ENCODE peak calls at places on chromosomes 6 and 20, in five cellular contexts. Q, Z, H, W and I are unnamed samples.

GRCh38 chr6:83976037-83976755 is 57.4 kb upstream of the MRAP2 start:
- DNase-seq in Z (no peak), H (no peak), Q (no peak), W (no peak), I (no peak)

GRCh38 chr20:48791666-48792071 is 36.1 kb downstream of the PREX1 start:
- DNase-seq in W (no peak), H (peak), Z (peak), Q (no peak), I (no peak)

GRCh38 chr6:128239146-128239545 is 281.3 kb downstream of the PTPRK start:
- DNase-seq in Z (peak), Q (no peak), H (no peak), W (no peak), I (no peak)

GRCh38 chr20:46828471-46828870 is 66.2 kb upstream of the EYA2 start:
- DNase-seq in W (peak), Q (no peak), H (no peak), Z (peak), I (peak)

GRCh38 chr6:73388800-73389512 is 5.7 kb upstream of the DDX43 start:
- DNase-seq in Q (peak), H (peak), Z (peak), W (peak), I (peak)

GRCh38 chr6:47061631-47062300 is 19.6 kb upstream of the ADGRF1 start:
- DNase-seq in H (peak), W (no peak), Q (no peak), Z (peak), I (peak)

GRCh38 chr6:169579712-169580111 is 122.1 kb downstream of the WDR27 start:
- DNase-seq in Z (no peak), Q (no peak), H (no peak), W (no peak), I (no peak)

GRCh38 chr6:56356431-56356830 is 109.1 kb upstream of the COL21A1 start:
- DNase-seq in Z (peak), H (peak), W (no peak), Q (no peak), I (peak)

GRCh38 chr6:45928721-45929305 is 86.8 kb downstream of the CLIC5 start:
- DNase-seq in Q (no peak), H (no peak), Z (no peak), W (no peak), I (no peak)

GRCh38 chr20:38043512-38044300 is 10.2 kb downstream of the RPRD1B start:
- DNase-seq in Q (no peak), W (no peak), Z (peak), H (peak), I (peak)
- TF ChIP-seq CTCF in Q (no peak), W (no peak), Z (no peak), H (peak), I (peak)

DNA sequence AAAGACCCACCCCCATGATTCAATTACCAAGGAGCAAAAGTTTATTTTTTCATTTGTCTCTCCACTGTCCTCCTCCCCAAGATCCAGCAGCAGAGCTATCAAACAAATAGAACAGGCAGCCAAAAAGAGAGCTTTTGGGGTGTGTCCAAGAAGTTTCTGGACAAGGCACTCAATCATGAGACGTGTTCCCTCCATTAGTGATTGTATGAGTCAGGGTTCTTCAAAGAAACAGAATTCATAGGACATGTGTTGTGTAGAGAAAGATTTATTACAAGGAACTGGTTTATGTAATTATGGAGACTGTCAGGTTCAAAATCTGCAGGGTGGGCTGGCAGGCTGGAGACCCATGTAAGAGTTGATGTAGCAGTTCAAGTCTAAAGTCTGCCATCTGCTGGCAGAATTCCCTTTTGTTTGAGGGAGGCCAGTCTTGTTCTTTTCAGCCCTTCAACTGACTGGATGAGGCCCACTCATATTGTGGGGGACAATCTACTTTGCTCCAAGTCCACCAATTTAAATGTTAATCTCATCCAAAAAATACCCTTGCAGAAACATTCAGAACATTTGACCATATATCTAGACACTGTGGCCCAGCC is 248.1 kb upstream of the OPRM1 start:
- DNase-seq in W (no peak), H (peak), Z (peak), Q (no peak), I (peak)
- H3K4me3 ChIP-seq in W (no peak), H (no peak), Z (no peak), Q (no peak), I (no peak)

DNA sequence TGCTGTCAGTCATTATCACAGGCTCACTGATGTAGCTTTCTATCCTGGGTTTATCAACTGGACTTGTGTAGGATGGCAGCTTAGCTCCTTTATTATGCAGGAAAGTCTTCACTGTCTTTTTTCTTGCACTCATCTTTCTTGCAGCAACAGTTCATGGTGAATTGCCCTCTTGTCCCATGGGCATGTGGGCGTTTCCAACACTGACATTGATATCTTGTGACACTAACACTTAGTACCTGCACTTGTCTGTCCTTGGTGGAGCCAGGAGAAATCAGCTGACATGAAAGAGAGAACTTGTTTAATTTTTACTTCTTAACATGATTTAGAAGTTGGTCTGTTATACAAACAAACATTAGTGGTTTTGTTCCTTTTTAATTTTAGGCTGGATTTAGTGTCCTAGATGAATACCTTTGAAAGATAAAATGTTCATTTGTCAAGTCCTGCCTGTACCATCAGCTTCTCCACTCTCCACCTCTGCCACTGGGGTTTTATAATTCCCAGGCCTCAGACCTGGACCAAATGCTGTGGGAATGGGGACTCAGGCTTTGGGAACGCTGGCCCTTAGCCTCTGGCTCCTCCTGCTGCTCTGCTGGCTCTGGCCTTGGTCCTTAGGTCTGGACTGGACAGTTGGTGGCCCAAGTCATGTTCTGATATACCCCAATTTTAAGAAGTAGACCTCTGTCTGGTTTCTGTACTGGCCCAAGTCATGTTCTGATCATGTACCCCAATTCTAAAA is 161.0 kb upstream of the LAMP5 start:
- DNase-seq in H (no peak), W (no peak), Q (no peak), Z (peak), I (no peak)
- TF ChIP-seq CTCF in H (peak), W (no peak), Q (no peak), Z (no peak), I (peak)

GRCh38 chr20:50379049-50379990 is 130.9 kb upstream of the PTPN1 start:
- DNase-seq in W (peak), Z (peak), Q (peak), H (peak), I (peak)
- H3K4me3 ChIP-seq in W (peak), Z (peak), Q (no peak), H (no peak), I (no peak)

GRCh38 chr6:52724406-52725121 is 38.7 kb downstream of the GSTA2 start:
- DNase-seq in H (peak), Z (peak), W (no peak), Q (peak), I (peak)
- TF ChIP-seq CTCF in H (peak), Z (peak), W (peak), Q (peak), I (peak)

DNA sequence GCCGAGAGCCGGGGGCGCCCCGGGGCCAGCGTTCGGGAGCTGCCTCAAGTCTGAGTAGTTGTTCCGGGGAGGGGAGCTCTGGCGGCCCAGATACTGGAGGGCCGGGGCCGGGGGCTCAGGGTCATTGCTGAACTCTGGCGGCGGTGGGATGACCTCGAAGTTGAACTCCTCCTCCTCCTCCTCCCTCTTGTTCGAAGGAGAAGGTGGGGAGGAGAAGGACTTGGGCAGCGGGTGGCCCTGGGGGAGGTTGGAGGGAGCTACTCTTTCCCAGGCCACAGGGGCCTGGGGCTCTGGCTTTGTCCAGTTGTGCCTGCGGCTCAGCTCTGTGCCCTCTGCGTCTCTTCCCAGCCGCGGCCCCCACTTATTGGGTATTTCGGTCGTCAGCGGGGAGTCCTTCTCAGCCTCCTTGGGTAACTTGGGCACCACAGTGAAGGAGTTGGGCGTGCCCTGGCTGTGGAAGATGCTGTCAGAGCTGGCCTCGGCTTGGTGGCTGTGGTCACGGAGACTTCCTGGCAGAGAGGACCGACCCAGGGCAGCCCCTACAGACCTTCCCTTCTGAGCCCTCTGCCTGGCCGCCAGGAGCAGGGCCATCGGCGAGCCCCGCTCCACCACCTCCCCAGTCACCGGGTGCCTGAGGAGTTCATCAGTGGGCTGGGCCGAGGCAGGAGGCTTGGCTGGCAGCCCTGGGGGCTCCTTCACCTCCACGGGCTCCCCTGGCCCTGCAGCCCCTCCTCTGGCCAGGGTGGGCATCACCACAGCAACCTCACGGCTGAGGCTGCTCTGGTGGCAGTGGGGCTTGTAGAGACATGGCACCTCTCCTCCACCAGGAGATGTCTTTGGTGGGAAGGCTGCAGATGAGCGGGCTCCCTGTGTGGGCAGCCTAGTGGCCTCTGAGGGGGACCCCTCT is 37.4 kb downstream of the C6orf132 start:
- DNase-seq in Q (no peak), H (no peak), Z (no peak), W (no peak), I (no peak)
- H3K4me3 ChIP-seq in Q (no peak), H (no peak), Z (peak), W (no peak), I (peak)

DNA sequence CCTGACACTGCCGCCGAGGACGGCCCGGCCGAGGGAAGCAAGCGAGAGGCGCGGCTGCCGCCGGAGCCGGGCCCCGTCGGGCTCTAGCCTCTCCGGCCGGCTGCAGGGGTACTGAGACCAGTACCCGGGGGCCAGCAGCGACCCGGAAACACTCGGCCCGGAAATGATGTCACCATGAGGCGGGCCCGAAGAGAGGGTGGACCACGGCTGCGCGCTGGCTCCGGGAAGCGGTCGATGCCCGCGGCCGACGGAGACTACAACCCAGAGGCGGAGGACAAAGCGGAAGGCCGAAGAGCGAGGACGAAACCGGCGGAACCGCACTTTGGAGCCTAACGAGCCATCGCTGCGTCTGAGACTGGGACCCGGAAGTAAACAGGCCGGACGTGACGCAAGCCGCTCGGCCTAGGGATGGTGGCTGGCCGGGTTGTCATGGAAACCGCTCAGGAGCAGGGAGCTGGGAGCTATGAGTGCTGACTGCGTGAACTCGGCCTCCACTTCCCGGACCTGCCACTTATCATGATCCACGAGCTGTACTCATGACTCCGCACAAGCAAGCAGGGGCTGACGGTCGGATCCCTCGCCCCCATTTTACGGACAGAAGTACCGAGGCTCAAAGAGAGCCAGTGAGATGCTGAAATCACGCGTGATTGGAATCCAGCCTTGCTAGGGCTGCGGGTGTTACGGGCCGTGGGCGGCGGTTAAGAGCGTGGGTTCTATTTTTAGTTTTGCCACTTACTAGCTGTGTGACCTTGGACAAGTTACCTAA is at the start of gene SPATA2:
- DNase-seq in H (peak), W (peak), Z (peak), Q (peak), I (peak)
- TF ChIP-seq CTCF in H (no peak), W (no peak), Z (no peak), Q (no peak), I (no peak)

GRCh38 chr20:35304956-35305355 is 12.7 kb upstream of the FAM83C start:
- DNase-seq in H (no peak), Q (no peak), Z (no peak), W (no peak), I (no peak)
- H3K4me3 ChIP-seq in H (no peak), Q (no peak), Z (no peak), W (no peak), I (no peak)